ENCODE peak calls at places on chromosome 10, in six cellular contexts. P, D, O, W, X and C are unnamed samples.

GRCh38 chr10:114239117-114239993 is at the start of gene VWA2:
- DNase-seq in P (no peak), D (peak; percentile 38), O (peak; percentile 14), W (peak; percentile 80), X (no peak), C (peak; percentile 64)

GRCh38 chr10:77555591-77556212 is 81.9 kb downstream of the KCNMA1 start:
- DNase-seq in P (no peak), D (no peak), O (no peak), W (no peak), X (no peak), C (no peak)

GRCh38 chr10:95391570-95392249 is 100.9 kb upstream of the PDLIM1 start:
- DNase-seq in P (no peak), D (peak; percentile 8), O (no peak), W (peak; percentile 78), X (no peak), C (no peak)

GRCh38 chr10:121578965-121579364 is 19.3 kb downstream of the FGFR2 start:
- DNase-seq in P (no peak), D (no peak), O (no peak), W (no peak), X (no peak), C (no peak)

GRCh38 chr10:100614416-100614815 is 78.7 kb downstream of the HIF1AN start:
- DNase-seq in P (no peak), D (no peak), O (no peak), W (no peak), X (no peak), C (no peak)

GRCh38 chr10:79195091-79195923 is 126.5 kb downstream of the ZMIZ1 start:
- DNase-seq in P (peak; percentile 74), D (peak; percentile 77), O (peak; percentile 76), W (peak; percentile 94), X (peak; percentile 93), C (peak; percentile 90)

GRCh38 chr10:70683601-70684329 is 11.5 kb downstream of the ADAMTS14 start:
- DNase-seq in P (no peak), D (no peak), O (no peak), W (no peak), X (no peak), C (no peak)

GRCh38 chr10:95414844-95415545 is 124.2 kb upstream of the PDLIM1 start:
- DNase-seq in P (no peak), D (no peak), O (no peak), W (no peak), X (peak; percentile 86), C (no peak)

GRCh38 chr10:73576178-73576889 is 14.8 kb downstream of the USP54 start:
- DNase-seq in P (no peak), D (no peak), O (no peak), W (peak; percentile 43), X (peak; percentile 80), C (no peak)

GRCh38 chr10:106278385-106278784 is 886.1 kb downstream of the SORCS1 start:
- DNase-seq in P (no peak), D (no peak), O (no peak), W (peak; percentile 11), X (no peak), C (no peak)

GRCh38 chr10:104643023-104643663 is 2.1 kb downstream of the SORCS3 start:
- DNase-seq in P (no peak), D (no peak), O (no peak), W (no peak), X (no peak), C (no peak)

GRCh38 chr10:126839094-126839761 is 66.0 kb upstream of the DOCK1 start:
- DNase-seq in P (no peak), D (no peak), O (no peak), W (peak; percentile 70), X (no peak), C (peak; percentile 71)
- H3K4me3 ChIP-seq in P (no peak overlapping the region), D (no peak overlapping the region), O (no peak overlapping the region), W (no peak overlapping the region), X (no peak overlapping the region), C (no peak overlapping the region)

GRCh38 chr10:96648297-96648696 is 61.5 kb upstream of the TM9SF3 start:
- DNase-seq in P (no peak), D (no peak), O (no peak), W (no peak), X (no peak), C (no peak)

GRCh38 chr10:96645191-96645721 is 58.4 kb upstream of the TM9SF3 start:
- DNase-seq in P (peak; percentile 71), D (no peak), O (no peak), W (no peak), X (peak; percentile 66), C (no peak)

GRCh38 chr10:96646251-96646740 is 59.5 kb upstream of the TM9SF3 start:
- DNase-seq in P (no peak), D (no peak), O (no peak), W (no peak), X (no peak), C (no peak)

GRCh38 chr10:96646774-96647173 is 60.0 kb upstream of the TM9SF3 start:
- DNase-seq in P (no peak), D (no peak), O (no peak), W (no peak), X (no peak), C (no peak)

GRCh38 chr10:96647466-96647865 is 60.7 kb upstream of the TM9SF3 start:
- DNase-seq in P (no peak), D (no peak), O (no peak), W (no peak), X (no peak), C (no peak)
- H3K4me1 ChIP-seq in P (no peaks in the 10 kb centered on the region), D (no peaks in the 10 kb centered on the region), O (peaks cover 22% of the 10 kb centered on the region), W (no peaks in the 10 kb centered on the region), X (no peaks in the 10 kb centered on the region), C (no peaks in the 10 kb centered on the region)

DNA sequence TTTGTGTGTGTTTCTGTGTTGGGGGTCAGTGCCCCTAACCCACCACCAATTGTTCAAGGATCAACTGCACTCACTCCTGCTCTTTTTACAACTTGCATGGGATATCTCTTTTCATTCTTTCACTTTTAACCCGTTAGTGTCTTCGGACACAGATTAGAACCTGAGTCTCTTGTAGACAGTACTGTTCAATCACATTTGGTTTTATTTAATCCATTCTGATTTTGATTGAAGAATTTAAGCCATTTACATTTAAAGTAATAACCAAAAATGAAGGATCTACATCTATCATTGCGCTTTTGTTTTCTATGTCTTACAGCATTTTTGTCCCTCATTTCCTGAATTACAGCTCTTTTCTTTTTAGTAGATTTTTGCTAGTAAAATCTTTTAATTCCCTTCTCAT is 43.6 kb downstream of the ZNF248 start:
- DNase-seq in P (no peak), D (no peak), O (no peak), W (no peak), X (no peak), C (no peak)
- H3K9me3 ChIP-seq in P (no peaks in the 10 kb centered on the region), D (peaks cover 68% of the 10 kb centered on the region), O (peaks cover 5% of the 10 kb centered on the region), W (peaks cover 7% of the 10 kb centered on the region), X (peaks cover 84% of the 10 kb centered on the region), C (peaks cover 81% of the 10 kb centered on the region)

GRCh38 chr10:44385423-44385725 is 477 bp upstream of the CXCL12 start:
- DNase-seq in P (no peak), D (no peak), O (no peak), W (no peak), X (no peak), C (no peak)
- H3K4me3 ChIP-seq in P (peak overlapping the region; percentile 40), D (no peak overlapping the region), O (no peak overlapping the region), W (peak overlapping the region; percentile 49), X (peak overlapping the region; percentile 64), C (no peak overlapping the region)

GRCh38 chr10:3758491-3758970 is 26.5 kb downstream of the KLF6 start:
- DNase-seq in P (no peak), D (no peak), O (no peak), W (no peak), X (peak; percentile 57), C (no peak)
- H3K4me1 ChIP-seq in P (peaks cover 4% of the 10 kb centered on the region), D (peaks cover 55% of the 10 kb centered on the region), O (peaks cover 8% of the 10 kb centered on the region), W (peaks cover 12% of the 10 kb centered on the region), X (peaks cover 5% of the 10 kb centered on the region), C (no peaks in the 10 kb centered on the region)

GRCh38 chr10:131079314-131079713 is 232.2 kb downstream of the TCERG1L start:
- DNase-seq in P (no peak), D (no peak), O (no peak), W (no peak), X (no peak), C (no peak)

GRCh38 chr10:131076341-131076740 is 235.2 kb downstream of the TCERG1L start:
- DNase-seq in P (no peak), D (no peak), O (no peak), W (no peak), X (peak; percentile 50), C (no peak)

GRCh38 chr10:131077724-131078123 is 233.8 kb downstream of the TCERG1L start:
- DNase-seq in P (no peak), D (no peak), O (no peak), W (no peak), X (no peak), C (no peak)

GRCh38 chr10:131077031-131077430 is 234.5 kb downstream of the TCERG1L start:
- DNase-seq in P (no peak), D (no peak), O (no peak), W (no peak), X (no peak), C (no peak)

DNA sequence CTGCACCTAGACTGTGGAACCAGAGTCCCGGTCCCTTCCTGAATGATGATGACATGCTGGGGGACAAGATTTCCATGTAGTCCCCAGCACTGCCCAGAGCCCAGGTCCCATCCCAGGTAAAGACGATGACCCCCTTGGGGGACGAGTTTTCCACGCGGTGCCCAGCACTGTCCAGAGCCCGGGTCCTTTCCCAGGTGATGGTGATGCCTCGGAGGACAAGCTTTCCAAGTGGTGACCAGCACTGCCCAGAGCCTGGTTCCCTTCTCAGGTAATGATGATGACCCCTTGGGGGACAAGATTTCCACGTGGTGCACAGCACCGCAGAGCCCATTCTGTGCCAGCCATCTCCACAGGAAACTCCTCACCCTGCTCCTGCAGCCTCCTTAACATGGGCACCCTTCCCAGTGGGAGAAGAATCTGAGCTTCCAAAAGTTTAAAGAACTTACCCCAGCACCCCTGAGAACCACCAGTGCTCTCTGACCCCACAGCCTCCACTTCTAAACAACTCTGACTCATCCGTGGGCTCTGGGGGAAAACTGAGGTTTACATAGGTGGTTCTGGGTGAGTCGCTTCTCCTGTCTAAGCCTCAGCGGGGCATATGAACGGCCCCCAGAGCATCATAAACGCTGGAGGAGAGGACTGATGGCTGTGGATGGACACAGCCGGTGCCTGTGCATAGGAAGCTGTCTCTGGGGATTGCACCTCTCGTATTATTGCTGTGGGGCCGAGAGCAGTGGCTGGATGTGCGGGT is 233.2 kb downstream of the TCERG1L start:
- DNase-seq in P (no peak), D (no peak), O (no peak), W (no peak), X (no peak), C (no peak)
- H3K9me3 ChIP-seq in P (no peaks in the 10 kb centered on the region), D (no peaks in the 10 kb centered on the region), O (no peaks in the 10 kb centered on the region), W (no peaks in the 10 kb centered on the region), X (no peaks in the 10 kb centered on the region), C (peaks cover 7% of the 10 kb centered on the region)